ENCODE peak calls at places on chromosomes 3 and 15, in six cellular contexts. O, D, W, U, P and Y are unnamed samples.

GRCh38 chr15:37109151-37109912 is 9.0 kb upstream of the MEIS2 start:
- DNase-seq in U (no peak), D (no peak), P (no peak), O (no peak), W (no peak), Y (no peak)

GRCh38 chr15:50126072-50126471 is 7.0 kb upstream of the ATP8B4 start:
- DNase-seq in P (no peak), O (no peak), U (no peak), W (no peak), D (no peak), Y (no peak)

GRCh38 chr15:27222479-27222878 is 251.5 kb downstream of the GABRG3 start:
- DNase-seq in O (peak), D (no peak), P (no peak), U (no peak), W (no peak), Y (no peak)

GRCh38 chr3:111669926-111670630 is 74.9 kb upstream of the ZBED2 start:
- DNase-seq in P (no peak), O (peak), W (no peak), U (no peak), D (no peak), Y (no peak)

GRCh38 chr15:67303490-67304363 is 49.1 kb downstream of the IQCH start:
- DNase-seq in W (peak), O (peak), P (peak), D (no peak), U (no peak), Y (no peak)

GRCh38 chr3:17945799-17946381 is 203.5 kb upstream of the TBC1D5 start:
- DNase-seq in W (no peak), D (no peak), O (no peak), U (no peak), P (no peak), Y (peak)

GRCh38 chr15:40128746-40129660 is 20.3 kb upstream of the BMF start:
- DNase-seq in P (no peak), D (peak), W (no peak), U (no peak), O (no peak), Y (no peak)

GRCh38 chr15:51382787-51383186 is 41.3 kb downstream of the GLDN start:
- DNase-seq in P (peak), U (no peak), W (peak), D (no peak), O (peak), Y (peak)

GRCh38 chr15:76229266-76229665 is 82.0 kb downstream of the ETFA start:
- DNase-seq in W (no peak), O (no peak), P (no peak), D (no peak), U (no peak), Y (no peak)

GRCh38 chr3:115626711-115627110 is 3.4 kb downstream of the GAP43 start:
- DNase-seq in P (no peak), D (no peak), W (no peak), U (no peak), O (no peak), Y (no peak)

GRCh38 chr3:184015381-184016019 is 2.2 kb downstream of the ABCC5 start:
- DNase-seq in W (no peak), P (no peak), D (no peak), O (peak), U (no peak), Y (no peak)

GRCh38 chr3:44612678-44613077 is 12.2 kb upstream of the ZNF197 start:
- DNase-seq in W (no peak), O (no peak), U (no peak), P (peak), D (no peak), Y (peak)

GRCh38 chr3:133937061-133937686 is 41.5 kb upstream of the RAB6B start:
- DNase-seq in D (no peak), W (no peak), O (no peak), P (no peak), U (no peak), Y (no peak)

GRCh38 chr3:150543128-150543527 is 3.2 kb downstream of the SERP1 start:
- DNase-seq in D (no peak), W (no peak), U (no peak), O (no peak), P (no peak), Y (no peak)

GRCh38 chr15:75718326-75718725 is 5.7 kb upstream of the CSPG4 start:
- DNase-seq in W (no peak), U (no peak), P (no peak), D (no peak), O (peak), Y (no peak)

GRCh38 chr3:193665370-193665989 is 72.5 kb downstream of the OPA1 start:
- DNase-seq in U (no peak), W (peak), D (no peak), P (peak), O (peak), Y (peak)

GRCh38 chr3:126356373-126357298 is 572 bp downstream of the KLF15 start:
- DNase-seq in O (peak), W (no peak), D (no peak), P (no peak), U (peak), Y (no peak)

GRCh38 chr3:114213669-114214541 is 23.5 kb downstream of the ZNF80 start:
- DNase-seq in O (peak), D (peak), P (peak), U (no peak), W (no peak), Y (peak)

GRCh38 chr3:140342668-140343067 is 335.2 kb upstream of the TRIM42 start:
- DNase-seq in U (no peak), W (peak), P (no peak), O (no peak), D (no peak), Y (no peak)

GRCh38 chr3:174439621-174440349 is 419.3 kb upstream of the NAALADL2 start:
- DNase-seq in W (peak), D (no peak), O (peak), P (peak), U (no peak), Y (peak)

GRCh38 chr3:133238015-133238414 is 161.8 kb upstream of the BFSP2 start:
- DNase-seq in W (no peak), O (no peak), P (no peak), D (no peak), U (no peak), Y (no peak)

GRCh38 chr15:61051570-61052031 is 177.5 kb downstream of the RORA start:
- DNase-seq in P (no peak), O (peak), D (no peak), W (no peak), U (no peak), Y (no peak)

GRCh38 chr3:5948081-5948480 is 760.6 kb downstream of the EDEM1 start:
- DNase-seq in O (no peak), U (no peak), D (no peak), W (no peak), P (no peak), Y (no peak)

GRCh38 chr15:79682851-79683288 is 213.9 kb downstream of the MTHFS start:
- DNase-seq in D (no peak), W (no peak), P (no peak), O (peak), U (no peak), Y (no peak)

GRCh38 chr3:187368765-187369450 is 723 bp downstream of the RTP4 start:
- DNase-seq in U (no peak), O (peak), D (no peak), W (no peak), P (peak), Y (peak)

GRCh38 chr15:77715860-77716259 is 83.1 kb upstream of the LINGO1 start:
- DNase-seq in W (no peak), O (no peak), D (no peak), P (no peak), U (no peak), Y (no peak)

GRCh38 chr3:14403636-14404395 is 1.4 kb downstream of the SLC6A6 start:
- DNase-seq in P (peak), D (no peak), O (no peak), W (peak), U (peak), Y (peak)

GRCh38 chr15:38300395-38300794 is 47.8 kb downstream of the SPRED1 start:
- DNase-seq in O (peak), W (no peak), U (no peak), D (no peak), P (no peak), Y (no peak)

GRCh38 chr3:21705769-21706168 is 45.2 kb downstream of the ZNF385D start:
- DNase-seq in U (peak), O (peak), P (no peak), D (no peak), W (no peak), Y (no peak)